ENCODE peak calls at places on chromosomes 2 and 18, in five cellular contexts. One of them, this sample, is unnamed.

GRCh38 chr2:65186093-65186868 is 41.4 kb upstream of the ACTR2 start:
- DNase-seq in spleen: no peak
- DNase-seq in T-cell: no peak
- DNase-seq in effector CD8-positive, alpha-beta T cell: no peak
- DNase-seq in stimulated activated CD4-positive, alpha-beta T cell treated with anti-CD3 and anti-CD28 coated beads, Interleukin-4, amount 100 ng/mL, for 24 hours: no peak
- DNase-seq in this sample: no peak

GRCh38 chr2:237196866-237197618 is 111.4 kb downstream of the COPS8 start:
- DNase-seq in spleen: no peak
- DNase-seq in T-cell: no peak
- DNase-seq in effector CD8-positive, alpha-beta T cell: no peak
- DNase-seq in stimulated activated CD4-positive, alpha-beta T cell treated with anti-CD3 and anti-CD28 coated beads, Interleukin-4, amount 100 ng/mL, for 24 hours: no peak
- DNase-seq in this sample: peak; percentile 97

GRCh38 chr2:65626831-65627230 is 194.4 kb upstream of the SPRED2 start:
- DNase-seq in spleen: no peak
- DNase-seq in T-cell: no peak
- DNase-seq in effector CD8-positive, alpha-beta T cell: no peak
- DNase-seq in stimulated activated CD4-positive, alpha-beta T cell treated with anti-CD3 and anti-CD28 coated beads, Interleukin-4, amount 100 ng/mL, for 24 hours: no peak
- DNase-seq in this sample: no peak

GRCh38 chr18:35683021-35683420 is 101.5 kb downstream of the GALNT1 start:
- DNase-seq in spleen: no peak
- DNase-seq in T-cell: no peak
- DNase-seq in effector CD8-positive, alpha-beta T cell: no peak
- DNase-seq in stimulated activated CD4-positive, alpha-beta T cell treated with anti-CD3 and anti-CD28 coated beads, Interleukin-4, amount 100 ng/mL, for 24 hours: no peak
- DNase-seq in this sample: no peak

GRCh38 chr18:43017622-43018021 is 97.9 kb downstream of the RIT2 start:
- DNase-seq in spleen: no peak
- DNase-seq in T-cell: no peak
- DNase-seq in effector CD8-positive, alpha-beta T cell: no peak
- DNase-seq in stimulated activated CD4-positive, alpha-beta T cell treated with anti-CD3 and anti-CD28 coated beads, Interleukin-4, amount 100 ng/mL, for 24 hours: no peak
- DNase-seq in this sample: no peak

GRCh38 chr2:102200539-102200938 is 13.7 kb downstream of the IL1RL2 start:
- DNase-seq in spleen: no peak
- DNase-seq in T-cell: no peak
- DNase-seq in effector CD8-positive, alpha-beta T cell: no peak
- DNase-seq in stimulated activated CD4-positive, alpha-beta T cell treated with anti-CD3 and anti-CD28 coated beads, Interleukin-4, amount 100 ng/mL, for 24 hours: no peak
- DNase-seq in this sample: no peak

GRCh38 chr18:59232309-59233016 is 12.5 kb downstream of the GRP start:
- DNase-seq in spleen: no peak
- DNase-seq in T-cell: no peak
- DNase-seq in effector CD8-positive, alpha-beta T cell: no peak
- DNase-seq in stimulated activated CD4-positive, alpha-beta T cell treated with anti-CD3 and anti-CD28 coated beads, Interleukin-4, amount 100 ng/mL, for 24 hours: no peak
- DNase-seq in this sample: peak; percentile 96

GRCh38 chr18:35071819-35072247 is 30.6 kb downstream of the MAPRE2 start:
- DNase-seq in spleen: no peak
- DNase-seq in T-cell: no peak
- DNase-seq in effector CD8-positive, alpha-beta T cell: no peak
- DNase-seq in stimulated activated CD4-positive, alpha-beta T cell treated with anti-CD3 and anti-CD28 coated beads, Interleukin-4, amount 100 ng/mL, for 24 hours: no peak
- DNase-seq in this sample: no peak

GRCh38 chr2:68721482-68722071 is 13.0 kb upstream of the ARHGAP25 start:
- DNase-seq in spleen: no peak
- DNase-seq in T-cell: peak; percentile 38
- DNase-seq in effector CD8-positive, alpha-beta T cell: no peak
- DNase-seq in stimulated activated CD4-positive, alpha-beta T cell treated with anti-CD3 and anti-CD28 coated beads, Interleukin-4, amount 100 ng/mL, for 24 hours: no peak
- DNase-seq in this sample: peak; percentile 10

GRCh38 chr2:147356157-147356556 is 488.7 kb upstream of the ACVR2A start:
- DNase-seq in spleen: no peak
- DNase-seq in T-cell: no peak
- DNase-seq in effector CD8-positive, alpha-beta T cell: no peak
- DNase-seq in stimulated activated CD4-positive, alpha-beta T cell treated with anti-CD3 and anti-CD28 coated beads, Interleukin-4, amount 100 ng/mL, for 24 hours: no peak
- DNase-seq in this sample: no peak

This sample was measured in NCI-H69.